ENCODE peak calls at places on chromosomes 12 and 14, in five cellular contexts. One of them, this sample, is unnamed.

GRCh38 chr12:6612247-6612646 is 5.1 kb upstream of the CHD4 start:
- DNase-seq in ovary: peak; percentile 48
- DNase-seq in K562: peak; percentile 59
- DNase-seq in AG09309: no peak
- DNase-seq in body of pancreas: no peak
- DNase-seq in this sample: no peak

GRCh38 chr14:22303589-22304195 is 285.3 kb downstream of the DAD1 start:
- DNase-seq in ovary: no peak
- DNase-seq in AG09309: no peak
- DNase-seq in K562: no peak
- DNase-seq in body of pancreas: no peak
- DNase-seq in this sample: no peak

GRCh38 chr14:105478624-105479305 is 4.1 kb downstream of the CRIP2 start:
- DNase-seq in K562: no peak
- DNase-seq in ovary: peak; percentile 45
- DNase-seq in AG09309: no peak
- DNase-seq in body of pancreas: no peak
- DNase-seq in this sample: no peak

GRCh38 chr12:132904718-132905328 is 17.4 kb upstream of the CHFR start:
- DNase-seq in ovary: peak; percentile 91
- DNase-seq in K562: peak; percentile 48
- DNase-seq in AG09309: no peak
- DNase-seq in body of pancreas: peak; percentile 84
- DNase-seq in this sample: no peak

GRCh38 chr12:15525414-15525813 is 203.1 kb downstream of the PTPRO start:
- DNase-seq in AG09309: no peak
- DNase-seq in ovary: no peak
- DNase-seq in body of pancreas: no peak
- DNase-seq in K562: no peak
- DNase-seq in this sample: no peak

GRCh38 chr14:76901171-76902055 is 75.2 kb downstream of the LRRC74A start:
- DNase-seq in K562: no peak
- DNase-seq in ovary: no peak
- DNase-seq in AG09309: peak; percentile 79
- DNase-seq in body of pancreas: no peak
- DNase-seq in this sample: no peak

GRCh38 chr12:51959211-51959610 is 7.7 kb downstream of the ACVR1B start:
- DNase-seq in body of pancreas: no peak
- DNase-seq in ovary: no peak
- DNase-seq in K562: no peak
- DNase-seq in AG09309: no peak
- DNase-seq in this sample: no peak

GRCh38 chr14:73245401-73246325 is 8.4 kb downstream of the PAPLN start:
- DNase-seq in K562: peak; percentile 78
- DNase-seq in ovary: peak; percentile 21
- DNase-seq in AG09309: no peak
- DNase-seq in body of pancreas: peak; percentile 53
- DNase-seq in this sample: no peak

GRCh38 chr12:69388371-69388770 is 28.8 kb downstream of the YEATS4 start:
- DNase-seq in AG09309: peak; percentile 53
- DNase-seq in body of pancreas: no peak
- DNase-seq in K562: peak; percentile 15
- DNase-seq in ovary: no peak
- DNase-seq in this sample: peak; percentile 38

GRCh38 chr12:20339060-20339459 is 29.3 kb upstream of the PDE3A start:
- DNase-seq in K562: no peak
- DNase-seq in ovary: no peak
- DNase-seq in body of pancreas: no peak
- DNase-seq in AG09309: no peak
- DNase-seq in this sample: no peak

GRCh38 chr12:106079148-106079738 is 59.5 kb downstream of the NUAK1 start:
- DNase-seq in body of pancreas: no peak
- DNase-seq in AG09309: no peak
- DNase-seq in K562: no peak
- DNase-seq in ovary: no peak
- DNase-seq in this sample: no peak

GRCh38 chr14:94120667-94121335 is 8.6 kb downstream of the IFI27L2 start:
- DNase-seq in K562: no peak
- DNase-seq in body of pancreas: no peak
- DNase-seq in AG09309: peak; percentile 40
- DNase-seq in ovary: no peak
- DNase-seq in this sample: no peak

GRCh38 chr12:91608562-91608961 is 425.9 kb upstream of the DCN start:
- DNase-seq in AG09309: no peak
- DNase-seq in K562: no peak
- DNase-seq in ovary: no peak
- DNase-seq in body of pancreas: no peak
- DNase-seq in this sample: no peak

GRCh38 chr14:51167587-51168219 is 72.3 kb upstream of the TMX1 start:
- DNase-seq in body of pancreas: no peak
- DNase-seq in K562: no peak
- DNase-seq in AG09309: peak; percentile 29
- DNase-seq in ovary: no peak
- DNase-seq in this sample: peak; percentile 23

GRCh38 chr12:50156641-50157040 is 10.5 kb downstream of the CERS5 start:
- DNase-seq in K562: no peak
- DNase-seq in AG09309: no peak
- DNase-seq in body of pancreas: no peak
- DNase-seq in ovary: no peak
- DNase-seq in this sample: no peak

GRCh38 chr12:47837190-47838171 is 17.8 kb upstream of the HDAC7 start:
- DNase-seq in AG09309: no peak
- DNase-seq in K562: peak; percentile 86
- DNase-seq in ovary: peak; percentile 78
- DNase-seq in body of pancreas: peak; percentile 75
- DNase-seq in this sample: no peak

GRCh38 chr14:77882098-77882497 is 82.2 kb downstream of the ADCK1 start:
- DNase-seq in AG09309: no peak
- DNase-seq in ovary: no peak
- DNase-seq in K562: no peak
- DNase-seq in body of pancreas: peak; percentile 51
- DNase-seq in this sample: no peak

GRCh38 chr12:20188930-20189653 is 179.2 kb upstream of the PDE3A start:
- DNase-seq in ovary: no peak
- DNase-seq in AG09309: no peak
- DNase-seq in K562: no peak
- DNase-seq in body of pancreas: no peak
- DNase-seq in this sample: peak; percentile 62

GRCh38 chr12:69719336-69720316 is 19.0 kb upstream of the RAB3IP start:
- DNase-seq in body of pancreas: no peak
- DNase-seq in K562: no peak
- DNase-seq in ovary: no peak
- DNase-seq in AG09309: no peak
- DNase-seq in this sample: no peak

GRCh38 chr14:74705607-74706006 is 7.3 kb downstream of the AREL1 start:
- DNase-seq in K562: no peak
- DNase-seq in body of pancreas: no peak
- DNase-seq in AG09309: no peak
- DNase-seq in ovary: no peak
- DNase-seq in this sample: no peak

GRCh38 chr14:67817750-67818438 is 1.5 kb upstream of the ZFYVE26 start:
- DNase-seq in body of pancreas: no peak
- DNase-seq in K562: no peak
- DNase-seq in AG09309: no peak
- DNase-seq in ovary: no peak
- DNase-seq in this sample: no peak

GRCh38 chr12:19946549-19946948 is 421.8 kb upstream of the PDE3A start:
- DNase-seq in AG09309: peak; percentile 86
- DNase-seq in K562: no peak
- DNase-seq in ovary: no peak
- DNase-seq in body of pancreas: no peak
- DNase-seq in this sample: peak; percentile 85

GRCh38 chr12:32039341-32039740 is 67.3 kb upstream of the BICD1 start:
- DNase-seq in ovary: peak; percentile 82
- DNase-seq in AG09309: no peak
- DNase-seq in K562: peak; percentile 42
- DNase-seq in body of pancreas: no peak
- DNase-seq in this sample: no peak

GRCh38 chr12:121089031-121089812 is 43.5 kb upstream of the P2RX7 start:
- DNase-seq in AG09309: no peak
- DNase-seq in body of pancreas: peak; percentile 44
- DNase-seq in K562: peak; percentile 38
- DNase-seq in ovary: peak; percentile 34
- DNase-seq in this sample: no peak
- TF ChIP-seq CTCF in AG09309: no peak
- TF ChIP-seq CTCF in body of pancreas: no peak
- TF ChIP-seq CTCF in K562: peak; percentile 57
- TF ChIP-seq CTCF in ovary: no peak
- TF ChIP-seq CTCF in this sample: peak; percentile 18

GRCh38 chr12:76634074-76634570 is 74.6 kb upstream of the OSBPL8 start:
- DNase-seq in AG09309: no peak
- DNase-seq in body of pancreas: no peak
- DNase-seq in K562: no peak
- DNase-seq in ovary: no peak
- DNase-seq in this sample: no peak
- H3K4me3 ChIP-seq in AG09309: no peak overlapping the region
- H3K4me3 ChIP-seq in body of pancreas: no peak overlapping the region
- H3K4me3 ChIP-seq in K562: no peak overlapping the region
- H3K4me3 ChIP-seq in ovary: no peak overlapping the region
- H3K4me3 ChIP-seq in this sample: no peak overlapping the region

GRCh38 chr14:79861111-79861510 is 350.2 kb downstream of the DIO2 start:
- DNase-seq in AG09309: no peak
- DNase-seq in K562: no peak
- DNase-seq in body of pancreas: no peak
- DNase-seq in ovary: no peak
- DNase-seq in this sample: no peak
- TF ChIP-seq CTCF in AG09309: no peak
- TF ChIP-seq CTCF in K562: no peak
- TF ChIP-seq CTCF in body of pancreas: no peak
- TF ChIP-seq CTCF in ovary: no peak
- TF ChIP-seq CTCF in this sample: no peak

GRCh38 chr14:102929349-102930137 is 7.1 kb downstream of the AMN start:
- DNase-seq in K562: no peak
- DNase-seq in AG09309: no peak
- DNase-seq in ovary: no peak
- DNase-seq in body of pancreas: no peak
- DNase-seq in this sample: no peak
- H3K4me3 ChIP-seq in K562: no peak overlapping the region
- H3K4me3 ChIP-seq in AG09309: no peak overlapping the region
- H3K4me3 ChIP-seq in ovary: peak overlapping the region; percentile 27
- H3K4me3 ChIP-seq in body of pancreas: no peak overlapping the region
- H3K4me3 ChIP-seq in this sample: no peak overlapping the region

GRCh38 chr12:109951751-109952150 is 44.4 kb downstream of the GIT2 start:
- DNase-seq in AG09309: no peak
- DNase-seq in ovary: peak; percentile 42
- DNase-seq in body of pancreas: peak; percentile 98
- DNase-seq in K562: no peak
- DNase-seq in this sample: peak; percentile 34
- TF ChIP-seq CTCF in AG09309: no peak
- TF ChIP-seq CTCF in ovary: no peak
- TF ChIP-seq CTCF in body of pancreas: peak; percentile 16
- TF ChIP-seq CTCF in K562: no peak
- TF ChIP-seq CTCF in this sample: no peak

DNA sequence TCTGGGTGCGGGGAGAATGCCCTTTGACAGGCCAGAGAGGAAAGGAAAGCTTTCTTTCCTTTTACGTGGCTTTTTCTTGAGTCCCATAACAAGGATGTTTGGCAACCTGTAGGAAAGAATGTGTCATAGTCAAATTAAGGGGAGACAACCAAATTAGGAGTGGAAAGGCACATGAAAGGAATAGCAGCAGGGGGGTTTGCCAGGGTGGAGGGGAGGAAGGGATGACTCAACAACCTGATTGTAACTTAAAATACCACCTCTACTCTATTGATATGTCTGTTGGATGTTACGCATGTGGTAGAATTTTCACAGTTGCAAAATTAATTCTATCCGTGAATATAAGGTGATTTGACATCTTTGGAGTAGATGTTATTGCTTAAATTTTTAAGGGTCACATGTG is 28.5 kb upstream of the MYBPC1 start:
- DNase-seq in K562: no peak
- DNase-seq in AG09309: no peak
- DNase-seq in ovary: no peak
- DNase-seq in body of pancreas: no peak
- DNase-seq in this sample: no peak
- H3K4me3 ChIP-seq in K562: no peak overlapping the region
- H3K4me3 ChIP-seq in AG09309: no peak overlapping the region
- H3K4me3 ChIP-seq in ovary: no peak overlapping the region
- H3K4me3 ChIP-seq in body of pancreas: no peak overlapping the region
- H3K4me3 ChIP-seq in this sample: no peak overlapping the region

DNA sequence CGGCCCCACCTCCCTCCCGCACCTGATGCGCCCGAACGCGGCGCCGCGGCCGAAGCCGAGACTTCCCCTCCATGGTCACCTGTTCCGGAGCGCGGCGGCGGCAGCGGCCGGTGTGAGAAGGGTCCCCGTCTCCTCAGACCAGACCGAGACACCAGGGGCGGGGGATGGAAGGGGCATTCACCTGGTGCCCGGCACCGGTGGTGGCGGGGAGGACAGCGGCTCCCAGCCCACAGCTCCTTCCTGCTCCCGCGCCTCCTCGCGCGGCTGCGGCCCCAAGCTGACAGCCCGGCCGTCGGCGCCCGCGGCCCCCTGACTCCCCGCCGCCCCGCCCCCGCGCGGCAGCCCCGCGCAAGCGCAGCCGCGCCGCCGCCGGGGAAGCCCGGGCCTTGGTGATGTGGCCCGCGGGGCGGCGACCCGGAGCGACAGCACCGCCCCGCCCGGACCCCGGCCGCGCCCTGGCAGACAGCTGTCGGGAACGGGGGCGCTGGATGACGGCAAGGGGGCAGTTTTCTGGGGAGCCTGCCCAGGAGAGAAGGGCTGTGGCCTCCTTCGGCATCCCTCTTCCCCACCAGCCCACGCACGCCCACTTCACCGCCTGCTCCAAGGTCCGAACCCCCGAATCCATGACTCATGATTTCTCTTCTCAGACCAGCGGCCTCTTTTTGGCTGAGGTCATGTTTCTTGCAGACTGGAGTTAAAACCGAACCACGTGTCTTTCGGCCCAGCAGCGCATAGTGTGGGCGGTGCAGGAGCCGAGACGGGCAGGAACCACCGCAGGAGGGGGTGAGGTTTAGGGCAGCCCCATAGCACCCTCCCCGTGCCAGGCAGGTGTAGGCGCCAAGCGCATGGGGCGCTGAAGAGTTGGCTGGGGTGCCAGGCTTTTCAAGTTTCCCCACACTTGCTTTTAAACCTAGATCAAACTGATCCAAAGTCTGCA is at the start of gene SLC41A2:
- DNase-seq in AG09309: peak; percentile 55
- DNase-seq in K562: peak; percentile 81
- DNase-seq in ovary: peak; percentile 84
- DNase-seq in body of pancreas: peak; percentile 93
- DNase-seq in this sample: peak; percentile 96
- TF ChIP-seq CTCF in AG09309: no peak
- TF ChIP-seq CTCF in K562: peak; percentile 29
- TF ChIP-seq CTCF in ovary: peak; percentile 25
- TF ChIP-seq CTCF in body of pancreas: peak; percentile 48
- TF ChIP-seq CTCF in this sample: peak; percentile 23